ENCODE peak calls at places on chromosome 21, in six cellular contexts. E is DND-41, J is AG04450, T is AG04449, X is BJ, A is endodermal cell. P is an unnamed sample.

GRCh38 chr21:41861255-41861654 is 17.9 kb downstream of the PRDM15 start:
- DNase-seq in E (no peak), J (no peak), T (no peak), X (no peak), A (no peak), P (no peak)

GRCh38 chr21:37335053-37335452 is 31.5 kb upstream of the DYRK1A start:
- DNase-seq in E (no peak), J (no peak), T (no peak), X (no peak), A (no peak), P (no peak)

GRCh38 chr21:43304621-43305335 is 122.2 kb downstream of the SIK1 start:
- DNase-seq in E (no peak), J (no peak), T (no peak), X (no peak), A (no peak), P (no peak)

GRCh38 chr21:42476493-42477342 is 19.3 kb downstream of the RSPH1 start:
- DNase-seq in E (no peak), J (no peak), T (no peak), X (no peak), A (peak), P (no peak)

GRCh38 chr21:29360799-29361765 is 62.4 kb downstream of the BACH1 start:
- DNase-seq in E (no peak), J (no peak), T (no peak), X (no peak), A (no peak), P (no peak)

GRCh38 chr21:38796426-38796825 is 9.3 kb upstream of the ETS2 start:
- DNase-seq in E (no peak), J (no peak), T (no peak), X (no peak), A (no peak), P (no peak)

GRCh38 chr21:41600961-41601572 is 93.1 kb upstream of the TMPRSS2 start:
- DNase-seq in E (no peak), J (no peak), T (no peak), X (no peak), A (peak), P (no peak)

GRCh38 chr21:21163904-21164303 is 165.7 kb downstream of the NCAM2 start:
- DNase-seq in E (peak), J (peak), T (peak), X (no peak), A (peak), P (peak)

GRCh38 chr21:18914570-18914969 is 511.0 kb upstream of the TMPRSS15 start:
- DNase-seq in E (no peak), J (no peak), T (no peak), X (no peak), A (no peak), P (no peak)

GRCh38 chr21:36150192-36150711 is 6.4 kb upstream of the DOP1B start:
- DNase-seq in E (peak), J (no peak), T (no peak), X (no peak), A (no peak), P (no peak)

GRCh38 chr21:14120091-14120734 is 90.5 kb downstream of the LIPI start:
- DNase-seq in E (no peak), J (no peak), T (no peak), X (no peak), A (peak), P (no peak)

GRCh38 chr21:41348434-41348833 is 13.4 kb upstream of the MX2 start:
- DNase-seq in E (no peak), J (no peak), T (no peak), X (no peak), A (no peak), P (no peak)

GRCh38 chr21:42208801-42209490 is 10.0 kb upstream of the ABCG1 start:
- DNase-seq in E (no peak), J (no peak), T (no peak), X (no peak), A (peak), P (no peak)

GRCh38 chr21:31184462-31184861 is 146.2 kb upstream of the KRTAP19-8 start:
- DNase-seq in E (peak), J (no peak), T (no peak), X (no peak), A (no peak), P (no peak)

GRCh38 chr21:18354947-18355346 is 48.6 kb downstream of the TMPRSS15 start:
- DNase-seq in E (no peak), J (no peak), T (no peak), X (no peak), A (no peak), P (no peak)

GRCh38 chr21:38787461-38788274 is 18.1 kb upstream of the ETS2 start:
- DNase-seq in E (peak), J (no peak), T (no peak), X (no peak), A (peak), P (no peak)

GRCh38 chr21:29237110-29238051 is 61.3 kb upstream of the BACH1 start:
- DNase-seq in E (no peak), J (no peak), T (no peak), X (no peak), A (no peak), P (no peak)

GRCh38 chr21:37146320-37147225 is 73.5 kb downstream of the TTC3 start:
- DNase-seq in E (no peak), J (no peak), T (no peak), X (no peak), A (no peak), P (no peak)

GRCh38 chr21:36125513-36126121 is 9.3 kb upstream of the CBR3 start:
- DNase-seq in E (peak), J (no peak), T (no peak), X (no peak), A (peak), P (no peak)

GRCh38 chr21:44820851-44821250 is 3.0 kb upstream of the SUMO3 start:
- DNase-seq in E (no peak), J (no peak), T (peak), X (no peak), A (no peak), P (no peak)

GRCh38 chr21:44817914-44818635 is at the start of gene SUMO3:
- DNase-seq in E (peak), J (peak), T (no peak), X (no peak), A (peak), P (no peak)

GRCh38 chr21:44818636-44819011 is 762 bp upstream of the SUMO3 start:
- DNase-seq in E (no peak), J (no peak), T (no peak), X (no peak), A (no peak), P (no peak)

GRCh38 chr21:44817506-44817880 is 369 bp downstream of the SUMO3 start:
- DNase-seq in E (peak), J (peak), T (peak), X (no peak), A (peak), P (peak)

GRCh38 chr21:44819283-44820243 is 1.7 kb upstream of the SUMO3 start:
- DNase-seq in E (no peak), J (no peak), T (no peak), X (no peak), A (no peak), P (no peak)
- H3K4me3 ChIP-seq in E (no peak), J (no peak), T (no peak), X (no peak), A (peak), P (no peak)

GRCh38 chr21:33206771-33207290 is 22.9 kb upstream of the IFNAR2 start:
- DNase-seq in E (no peak), J (no peak), T (no peak), X (no peak), A (no peak), P (no peak)
- TF ChIP-seq CTCF in E (no peak), J (no peak), T (no peak), X (no peak), A (no peak), P (no peak)

DNA sequence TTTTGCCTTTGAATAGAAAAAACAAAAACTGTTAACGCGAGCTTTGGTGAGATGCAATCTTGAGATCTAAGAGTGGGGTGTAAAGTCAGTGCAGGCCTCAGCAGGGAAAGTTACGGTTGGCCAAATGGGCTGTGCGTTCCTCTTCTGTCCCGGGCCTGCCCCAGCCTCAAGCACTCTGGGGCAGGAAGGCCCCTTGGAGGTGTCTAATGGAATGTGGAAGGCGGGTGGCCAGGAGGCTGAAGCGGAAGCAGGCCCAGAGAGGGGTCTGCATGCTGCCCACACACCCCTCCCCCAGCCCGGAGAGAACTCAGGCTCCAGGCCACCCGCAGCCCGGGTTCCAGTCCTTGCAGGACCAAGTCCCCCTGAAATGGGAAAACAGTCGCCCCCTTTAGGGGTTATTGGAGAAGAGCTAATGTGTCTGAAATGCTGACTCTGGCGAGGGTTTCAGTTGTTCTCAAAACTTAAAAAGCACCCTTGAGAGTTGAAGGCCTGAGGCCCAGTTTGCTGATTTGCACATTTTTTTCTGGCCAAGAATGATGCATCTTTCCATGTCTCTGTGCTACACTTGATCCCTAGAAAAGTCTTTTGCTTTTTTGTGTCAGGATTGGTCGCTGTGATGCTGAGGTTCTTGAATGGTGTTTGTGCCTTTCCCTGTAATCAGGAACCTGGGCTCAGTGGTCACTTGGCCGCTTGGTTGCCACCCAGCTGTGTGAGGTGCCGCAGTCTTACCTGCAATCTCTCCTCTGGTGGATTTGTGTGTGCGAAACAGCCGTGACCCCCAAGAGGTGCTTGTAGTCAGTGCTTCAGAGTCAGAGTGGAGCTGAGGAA is 2.0 kb downstream of the COL18A1 start:
- DNase-seq in E (no peak), J (no peak), T (no peak), X (no peak), A (peak), P (no peak)
- H3K4me3 ChIP-seq in E (no peak), J (peak), T (no peak), X (peak), A (peak), P (no peak)

GRCh38 chr21:25871566-25871965 is 136.8 kb downstream of the GABPA start:
- DNase-seq in E (no peak), J (no peak), T (no peak), X (no peak), A (peak), P (no peak)
- TF ChIP-seq CTCF in E (peak), J (no peak), T (no peak), X (peak), A (peak), P (peak)

GRCh38 chr21:45391743-45392079 is 13.3 kb upstream of the COL18A1 start:
- DNase-seq in E (no peak), J (no peak), T (no peak), X (no peak), A (no peak), P (no peak)

GRCh38 chr21:45390831-45391742 is 13.9 kb upstream of the COL18A1 start:
- DNase-seq in E (no peak), J (no peak), T (no peak), X (no peak), A (no peak), P (no peak)

GRCh38 chr21:45393021-45393420 is 11.9 kb upstream of the COL18A1 start:
- DNase-seq in E (no peak), J (no peak), T (no peak), X (no peak), A (peak), P (no peak)

GRCh38 chr21:45393833-45394638 is 10.9 kb upstream of the COL18A1 start:
- DNase-seq in E (no peak), J (no peak), T (no peak), X (no peak), A (no peak), P (no peak)

GRCh38 chr21:45392206-45392971 is 12.6 kb upstream of the COL18A1 start:
- DNase-seq in E (no peak), J (no peak), T (no peak), X (no peak), A (peak), P (no peak)
- H3K4me3 ChIP-seq in E (no peak), J (no peak), T (no peak), X (no peak), A (no peak), P (no peak)

DNA sequence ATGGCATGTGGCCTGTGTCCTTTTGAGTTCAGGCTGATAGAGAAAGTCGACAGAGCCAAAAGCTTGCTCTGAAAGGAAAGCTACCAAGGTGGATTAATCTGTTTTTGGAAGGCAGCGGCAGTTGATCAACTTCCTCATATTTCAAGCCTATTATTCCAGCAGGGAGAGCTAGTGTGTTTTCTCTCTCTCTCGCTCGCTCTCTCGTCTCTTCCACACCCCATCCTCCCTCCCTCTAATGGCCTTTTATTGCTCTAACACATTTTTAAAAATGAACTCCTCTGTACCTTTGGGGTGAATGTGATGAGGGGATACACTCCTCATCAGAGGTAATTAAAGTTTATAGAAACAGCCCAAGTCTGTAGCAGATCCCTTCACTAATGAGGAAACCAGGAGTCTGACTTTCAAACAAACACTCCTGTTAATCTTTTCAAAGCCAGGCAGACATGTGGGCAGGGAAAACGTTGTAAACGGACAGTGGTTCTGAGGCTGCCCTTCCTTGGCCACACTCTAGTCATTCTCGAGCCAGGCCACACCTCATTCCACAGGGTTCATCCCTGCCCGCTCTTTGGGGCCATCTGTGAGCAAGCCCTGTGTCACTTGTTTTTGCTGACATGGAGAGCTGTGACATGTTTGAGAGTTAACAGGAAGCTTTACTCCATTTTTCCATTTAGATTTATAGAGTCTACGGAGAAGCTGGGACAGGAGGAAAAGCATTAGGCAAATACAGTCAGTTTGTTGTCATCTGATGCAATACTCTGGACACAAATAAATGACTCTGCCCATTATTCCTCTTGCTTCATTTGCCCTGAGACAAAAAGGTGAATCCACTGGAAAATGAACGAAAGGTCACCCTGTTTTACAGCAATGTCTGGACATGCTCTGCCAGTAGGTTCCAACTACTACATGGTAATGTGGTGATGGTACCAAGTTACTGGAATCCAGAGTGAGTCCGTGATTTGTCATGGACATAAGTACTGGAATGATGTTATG is 126.7 kb downstream of the CLIC6 start:
- DNase-seq in E (no peak), J (no peak), T (no peak), X (peak), A (no peak), P (peak)
- TF ChIP-seq CTCF in E (no peak), J (no peak), T (no peak), X (no peak), A (no peak), P (peak)

GRCh38 chr21:44998621-44999427 is 59.0 kb downstream of the SLX9 start:
- DNase-seq in E (no peak), J (no peak), T (no peak), X (no peak), A (no peak), P (no peak)
- H3K4me3 ChIP-seq in E (no peak), J (no peak), T (no peak), X (no peak), A (no peak), P (no peak)